ENCODE peak calls at places on chromosomes 11 and 22, in ten cellular contexts. X is activated CD8-positive, alpha-beta T cell treated with anti-CD3 and anti-CD28 coated beads, Interleukin-2, amount 10 ng/mL, durations not matched to agents 7 days and 5 days; R is right lobe of liver; Z is NCI-H774; U is activated naive CD4-positive, alpha-beta T cell treated with anti-CD3 and anti-CD28 coated beads, Interleukin-2, amount 50 U/mL, for 16 hours; I is GM12891; T is hypothalamus; O is NAMALWA; L is cardiac muscle cell; P is HT-29. C is an unnamed sample.

GRCh38 chr11:77073328-77074001 is 6.7 kb downstream of the CAPN5 start:
- DNase-seq in U (no peak), O (no peak), X (no peak), T (peak), R (peak), I (no peak), P (peak), L (peak), Z (no peak), C (no peak)

GRCh38 chr22:19291218-19291579 is 320 bp downstream of the CLTCL1 start:
- DNase-seq in R (peak), O (no peak), Z (no peak), I (peak), T (peak), X (peak), P (no peak), L (peak), U (peak), C (no peak)

GRCh38 chr11:14578551-14578956 is 58.4 kb upstream of the PSMA1 start:
- DNase-seq in X (peak), I (no peak), T (no peak), L (peak), P (peak), Z (no peak), U (peak), O (peak), R (no peak), C (peak)

GRCh38 chr11:1943977-1944376 is 3.2 kb upstream of the MRPL23 start:
- DNase-seq in L (peak), P (peak), Z (no peak), T (no peak), O (no peak), R (peak), X (peak), U (no peak), I (no peak), C (no peak)

GRCh38 chr11:6124245-6124644 is 16.8 kb downstream of the OR56B4 start:
- DNase-seq in L (no peak), O (no peak), I (no peak), X (no peak), R (no peak), T (no peak), P (no peak), U (no peak), Z (no peak), C (no peak)

GRCh38 chr11:8217926-8218325 is 45.8 kb downstream of the LMO1 start:
- DNase-seq in Z (no peak), O (no peak), T (no peak), P (no peak), R (no peak), X (no peak), U (no peak), L (no peak), I (no peak), C (no peak)

GRCh38 chr11:97722065-97722464 is 1298.7 kb upstream of the CNTN5 start:
- DNase-seq in I (no peak), X (no peak), L (peak), T (no peak), U (no peak), R (no peak), O (no peak), Z (no peak), P (peak), C (no peak)

GRCh38 chr11:72775288-72776110 is 18.3 kb downstream of the STARD10 start:
- DNase-seq in U (no peak), Z (no peak), P (no peak), I (no peak), R (no peak), O (no peak), X (no peak), L (no peak), T (no peak), C (no peak)

GRCh38 chr22:35642305-35642741 is 5.9 kb upstream of the APOL6 start:
- DNase-seq in U (no peak), I (no peak), Z (no peak), L (peak), O (no peak), T (no peak), X (no peak), R (peak), P (no peak), C (no peak)

GRCh38 chr11:112221263-112221835 is 4.9 kb upstream of the PTS start:
- DNase-seq in L (no peak), Z (peak), I (no peak), P (no peak), O (no peak), T (no peak), R (no peak), U (no peak), X (no peak), C (no peak)

GRCh38 chr11:128045094-128045725 is 542.1 kb downstream of the ETS1 start:
- DNase-seq in X (no peak), P (no peak), O (no peak), L (no peak), R (no peak), T (no peak), U (no peak), I (no peak), Z (no peak), C (no peak)

GRCh38 chr11:67270256-67271211 is 4.3 kb downstream of the GRK2 start:
- DNase-seq in X (no peak), U (peak), L (peak), O (peak), P (peak), I (no peak), Z (no peak), T (no peak), R (peak), C (peak)

GRCh38 chr11:13249992-13250391 is 27.6 kb upstream of the BMAL1 start:
- DNase-seq in Z (no peak), T (no peak), L (peak), X (no peak), R (no peak), P (peak), I (no peak), U (no peak), O (no peak), C (no peak)

GRCh38 chr11:117200813-117201515 is 1.8 kb downstream of the TAGLN start:
- DNase-seq in Z (no peak), R (peak), X (no peak), I (no peak), T (no peak), U (no peak), L (peak), O (no peak), P (no peak), C (no peak)

GRCh38 chr11:71244116-71244815 is 8.1 kb downstream of the SHANK2 start:
- DNase-seq in R (no peak), Z (no peak), P (no peak), T (no peak), L (peak), X (no peak), U (no peak), O (no peak), I (no peak), C (no peak)

GRCh38 chr22:28670691-28671261 is 8.9 kb downstream of the TTC28 start:
- DNase-seq in O (no peak), X (no peak), L (no peak), R (no peak), I (no peak), T (no peak), P (no peak), Z (no peak), U (no peak), C (no peak)